ENCODE peak calls at places on chromosomes 5 and 9, in five cellular contexts. B is A172, V is PC-9, T is uterus, X is NCI-H2081 treated with DMSO at 0.1 percent for 48 hours. C is an unnamed sample.

GRCh38 chr5:79685621-79686020 is 4.0 kb upstream of the CMYA5 start:
- DNase-seq in V (no peak), T (no peak), B (no peak), X (no peak), C (no peak)

GRCh38 chr5:83614841-83615240 is 105.8 kb downstream of the HAPLN1 start:
- DNase-seq in B (no peak), T (no peak), X (no peak), V (no peak), C (no peak)

GRCh38 chr5:139181835-139182452 is 16.2 kb downstream of the SIL1 start:
- DNase-seq in X (no peak), V (peak; percentile 59), T (peak; percentile 27), B (peak; percentile 60), C (no peak)

GRCh38 chr5:141878186-141878770 is at the start of gene PCDH1:
- DNase-seq in X (no peak), V (peak; percentile 60), B (peak; percentile 31), T (peak; percentile 13), C (peak; percentile 42)

GRCh38 chr9:91354846-91355245 is 6.9 kb downstream of the AUH start:
- DNase-seq in T (no peak), B (no peak), V (no peak), X (no peak), C (no peak)

GRCh38 chr5:10567781-10568321 is 4.0 kb downstream of the ANKRD33B start:
- DNase-seq in B (no peak), X (no peak), T (peak; percentile 51), V (no peak), C (no peak)

GRCh38 chr9:113823421-113823820 is 52.7 kb upstream of the ZNF618 start:
- DNase-seq in V (no peak), B (no peak), X (no peak), T (no peak), C (no peak)

GRCh38 chr5:57082441-57083067 is 91.3 kb upstream of the GPBP1 start:
- DNase-seq in B (peak; percentile 7), T (no peak), V (peak; percentile 44), X (no peak), C (no peak)

GRCh38 chr9:136349546-136349945 is 14.0 kb downstream of the DNLZ start:
- DNase-seq in X (no peak), B (no peak), V (no peak), T (no peak), C (no peak)

GRCh38 chr5:758698-759053 is 25.9 kb downstream of the ZDHHC11B start:
- DNase-seq in B (no peak), V (no peak), X (no peak), T (no peak), C (no peak)